ENCODE peak calls at places on chromosome 5, in four cellular contexts. N, H, X and W are unnamed samples.

GRCh38 chr5:16922430-16922829 is 13.7 kb downstream of the MYO10 start:
- DNase-seq in N (no peak), H (no peak), X (no peak), W (no peak)

GRCh38 chr5:83149671-83150070 is 72.3 kb downstream of the XRCC4 start:
- DNase-seq in N (peak), H (no peak), X (no peak), W (peak)

GRCh38 chr5:76403963-76404693 is 1.0 kb downstream of the IQGAP2 start:
- DNase-seq in N (no peak), H (peak), X (no peak), W (no peak)

GRCh38 chr5:158810615-158811014 is 289.1 kb downstream of the EBF1 start:
- DNase-seq in N (no peak), H (no peak), X (no peak), W (no peak)

GRCh38 chr5:91109634-91110033 is 273.5 kb downstream of the ARRDC3 start:
- DNase-seq in N (peak), H (no peak), X (no peak), W (no peak)

GRCh38 chr5:83991566-83992224 is 271.0 kb upstream of the HAPLN1 start:
- DNase-seq in N (peak), H (no peak), X (no peak), W (no peak)

GRCh38 chr5:74594172-74595040 is 46.1 kb downstream of the ENC1 start:
- DNase-seq in N (peak), H (no peak), X (no peak), W (no peak)

GRCh38 chr5:1729641-1730486 is 69.8 kb downstream of the MRPL36 start:
- DNase-seq in N (no peak), H (no peak), X (no peak), W (no peak)

GRCh38 chr5:52007230-52007858 is 624.1 kb downstream of the ISL1 start:
- DNase-seq in N (peak), H (peak), X (peak), W (peak)

GRCh38 chr5:132026516-132027008 is 15.1 kb upstream of the ACSL6 start:
- DNase-seq in N (no peak), H (no peak), X (no peak), W (no peak)

GRCh38 chr5:158979749-158980521 is 119.8 kb downstream of the EBF1 start:
- DNase-seq in N (peak), H (no peak), X (no peak), W (peak)

GRCh38 chr5:61330341-61330878 is 1.6 kb upstream of the ZSWIM6 start:
- DNase-seq in N (peak), H (no peak), X (no peak), W (peak)

GRCh38 chr5:67299317-67299716 is 102.7 kb upstream of the CD180 start:
- DNase-seq in N (peak), H (no peak), X (no peak), W (peak)

GRCh38 chr5:140356878-140357730 is 2.9 kb upstream of the SLC4A9 start:
- DNase-seq in N (no peak), H (no peak), X (no peak), W (no peak)

GRCh38 chr5:79956173-79956670 is 34.8 kb downstream of the MTX3 start:
- DNase-seq in N (peak), H (no peak), X (peak), W (peak)

GRCh38 chr5:110665184-110665726 is 61.2 kb downstream of the TMEM232 start:
- DNase-seq in N (no peak), H (no peak), X (no peak), W (no peak)

GRCh38 chr5:135213466-135214239 is 179.6 kb upstream of the PITX1 start:
- DNase-seq in N (no peak), H (no peak), X (no peak), W (no peak)

GRCh38 chr5:9596833-9597232 is 33.3 kb downstream of the TAS2R1 start:
- DNase-seq in N (no peak), H (no peak), X (no peak), W (no peak)

GRCh38 chr5:53330491-53330890 is 149.9 kb upstream of the FST start:
- DNase-seq in N (no peak), H (no peak), X (no peak), W (no peak)

GRCh38 chr5:9392625-9393024 is 153.2 kb downstream of the SEMA5A start:
- DNase-seq in N (no peak), H (no peak), X (no peak), W (no peak)

GRCh38 chr5:164041105-164041504 is 535.7 kb downstream of the MAT2B start:
- DNase-seq in N (no peak), H (no peak), X (no peak), W (no peak)

GRCh38 chr5:60521379-60522298 is 178.3 kb downstream of the DEPDC1B start:
- DNase-seq in N (peak), H (no peak), X (no peak), W (no peak)

GRCh38 chr5:107359916-107360234 is 310.9 kb downstream of the EFNA5 start:
- DNase-seq in N (no peak), H (no peak), X (no peak), W (peak)

GRCh38 chr5:57735754-57736153 is 253.1 kb upstream of the ACTBL2 start:
- DNase-seq in N (peak), H (no peak), X (no peak), W (peak)

GRCh38 chr5:82967072-82967471 is 110.1 kb downstream of the TMEM167A start:
- DNase-seq in N (no peak), H (no peak), X (no peak), W (no peak)

GRCh38 chr5:175653763-175654162 is 4.1 kb upstream of the HRH2 start:
- DNase-seq in N (no peak), H (no peak), X (no peak), W (no peak)

GRCh38 chr5:168489059-168489458 is 2.8 kb downstream of the RARS1 start:
- DNase-seq in N (no peak), H (no peak), X (no peak), W (no peak)

GRCh38 chr5:122435738-122436137 is 123.7 kb downstream of the SNCAIP start:
- DNase-seq in N (no peak), H (no peak), X (no peak), W (no peak)

GRCh38 chr5:54518146-54519082 is 855 bp downstream of the SNX18 start:
- DNase-seq in N (peak), H (peak), X (no peak), W (no peak)

GRCh38 chr5:143412656-143413342 is 9.3 kb upstream of the NR3C1 start:
- DNase-seq in N (no peak), H (no peak), X (no peak), W (no peak)

GRCh38 chr5:128536861-128537305 is 1.2 kb downstream of the FBN2 start:
- DNase-seq in N (no peak), H (peak), X (no peak), W (no peak)

GRCh38 chr5:140182803-140183367 is 7.9 kb downstream of the CYSTM1 start:
- DNase-seq in N (peak), H (no peak), X (no peak), W (peak)